ENCODE peak calls at places on chromosomes 13 and 19, in four cellular contexts. One of them, this sample, is unnamed.
A peak's percentile ranks its signal among the peaks of the same experiment; 100 is the strongest.

GRCh38 chr19:397941-398706 is 10.8 kb downstream of the C2CD4C start:
- DNase-seq in activated B cell treated with CpG ODN at 0.5 μM for 24 hours: no peak
- DNase-seq in GM19239: no peak
- DNase-seq in left colon: no peak
- DNase-seq in this sample: peak; percentile 5

GRCh38 chr13:32164622-32165268 is 133.2 kb downstream of the FRY start:
- DNase-seq in activated B cell treated with CpG ODN at 0.5 μM for 24 hours: no peak
- DNase-seq in GM19239: peak; percentile 6
- DNase-seq in left colon: no peak
- DNase-seq in this sample: no peak

GRCh38 chr13:66803759-66804456 is 426.2 kb downstream of the PCDH9 start:
- DNase-seq in activated B cell treated with CpG ODN at 0.5 μM for 24 hours: no peak
- DNase-seq in GM19239: no peak
- DNase-seq in left colon: no peak
- DNase-seq in this sample: no peak

GRCh38 chr13:107339209-107339608 is 771.3 kb upstream of the ARGLU1 start:
- DNase-seq in activated B cell treated with CpG ODN at 0.5 μM for 24 hours: no peak
- DNase-seq in GM19239: no peak
- DNase-seq in left colon: no peak
- DNase-seq in this sample: no peak

GRCh38 chr13:64538711-64539110 is 2691.4 kb downstream of the PCDH9 start:
- DNase-seq in activated B cell treated with CpG ODN at 0.5 μM for 24 hours: no peak
- DNase-seq in GM19239: no peak
- DNase-seq in left colon: no peak
- DNase-seq in this sample: no peak

GRCh38 chr13:44967656-44968451 is 21.4 kb downstream of the NUFIP1 start:
- DNase-seq in activated B cell treated with CpG ODN at 0.5 μM for 24 hours: no peak
- DNase-seq in GM19239: no peak
- DNase-seq in left colon: no peak
- DNase-seq in this sample: no peak

GRCh38 chr13:38527140-38527539 is 159.7 kb upstream of the FREM2 start:
- DNase-seq in activated B cell treated with CpG ODN at 0.5 μM for 24 hours: no peak
- DNase-seq in GM19239: no peak
- DNase-seq in left colon: no peak
- DNase-seq in this sample: no peak

GRCh38 chr19:9531933-9532332 is 6.5 kb downstream of the ZNF426 start:
- DNase-seq in activated B cell treated with CpG ODN at 0.5 μM for 24 hours: no peak
- DNase-seq in GM19239: no peak
- DNase-seq in left colon: no peak
- DNase-seq in this sample: no peak

GRCh38 chr13:31174018-31174417 is 12.3 kb upstream of the HSPH1 start:
- DNase-seq in activated B cell treated with CpG ODN at 0.5 μM for 24 hours: no peak
- DNase-seq in GM19239: no peak
- DNase-seq in left colon: no peak
- DNase-seq in this sample: no peak

GRCh38 chr19:2679439-2679838 is 23.1 kb downstream of the GNG7 start:
- DNase-seq in activated B cell treated with CpG ODN at 0.5 μM for 24 hours: no peak
- DNase-seq in GM19239: no peak
- DNase-seq in left colon: no peak
- DNase-seq in this sample: no peak

GRCh38 chr19:46073268-46073922 is 32.6 kb upstream of the IGFL4 start:
- DNase-seq in activated B cell treated with CpG ODN at 0.5 μM for 24 hours: no peak
- DNase-seq in GM19239: no peak
- DNase-seq in left colon: no peak
- DNase-seq in this sample: no peak

GRCh38 chr19:29271911-29272310 is 59.0 kb upstream of the UQCRFS1 start:
- DNase-seq in activated B cell treated with CpG ODN at 0.5 μM for 24 hours: no peak
- DNase-seq in GM19239: no peak
- DNase-seq in left colon: no peak
- DNase-seq in this sample: no peak

GRCh38 chr19:48540110-48540509 is 11.9 kb upstream of the SULT2B1 start:
- DNase-seq in activated B cell treated with CpG ODN at 0.5 μM for 24 hours: no peak
- DNase-seq in GM19239: no peak
- DNase-seq in left colon: no peak
- DNase-seq in this sample: no peak

GRCh38 chr13:51895906-51896888 is 34.4 kb downstream of the CCDC70 start:
- DNase-seq in activated B cell treated with CpG ODN at 0.5 μM for 24 hours: no peak
- DNase-seq in GM19239: peak; percentile 40
- DNase-seq in left colon: peak; percentile 50
- DNase-seq in this sample: peak; percentile 24

GRCh38 chr19:5635427-5635826 is 12.5 kb downstream of the SAFB start:
- DNase-seq in activated B cell treated with CpG ODN at 0.5 μM for 24 hours: no peak
- DNase-seq in GM19239: no peak
- DNase-seq in left colon: no peak
- DNase-seq in this sample: no peak

GRCh38 chr13:44439615-44440014 is 66.0 kb downstream of the SERP2 start:
- DNase-seq in activated B cell treated with CpG ODN at 0.5 μM for 24 hours: no peak
- DNase-seq in GM19239: no peak
- DNase-seq in left colon: no peak
- DNase-seq in this sample: no peak

GRCh38 chr13:92103673-92104296 is 705.4 kb downstream of the GPC5 start:
- DNase-seq in activated B cell treated with CpG ODN at 0.5 μM for 24 hours: no peak
- DNase-seq in GM19239: no peak
- DNase-seq in left colon: no peak
- DNase-seq in this sample: no peak

GRCh38 chr19:18496980-18497256 is 25.0 kb downstream of the ELL start:
- DNase-seq in activated B cell treated with CpG ODN at 0.5 μM for 24 hours: no peak
- DNase-seq in GM19239: no peak
- DNase-seq in left colon: no peak
- DNase-seq in this sample: no peak

GRCh38 chr13:21395953-21396352 is 63.1 kb downstream of the ZDHHC20 start:
- DNase-seq in activated B cell treated with CpG ODN at 0.5 μM for 24 hours: no peak
- DNase-seq in GM19239: no peak
- DNase-seq in left colon: no peak
- DNase-seq in this sample: no peak

GRCh38 chr19:48568345-48568886 is 16.4 kb downstream of the SULT2B1 start:
- DNase-seq in activated B cell treated with CpG ODN at 0.5 μM for 24 hours: no peak
- DNase-seq in GM19239: no peak
- DNase-seq in left colon: peak; percentile 79
- DNase-seq in this sample: peak; percentile 87

GRCh38 chr19:50777261-50777660 is 7.0 kb downstream of the GPR32 start:
- DNase-seq in activated B cell treated with CpG ODN at 0.5 μM for 24 hours: no peak
- DNase-seq in GM19239: no peak
- DNase-seq in left colon: no peak
- DNase-seq in this sample: no peak

This sample was measured in pancreas.